ENCODE peak calls at places on chromosomes 3 and 15, in nine cellular contexts. R, A, S, H, Q, J, C, F and M are unnamed samples.

GRCh38 chr3:108096506-108097325 is 5.9 kb upstream of the CD47 start:
- DNase-seq in H (no peak), A (no peak), R (no peak), Q (no peak), C (no peak), F (no peak), J (no peak), S (no peak), M (no peak)

GRCh38 chr3:113254171-113254947 is 43.0 kb downstream of the BOC start:
- DNase-seq in A (no peak), Q (no peak), H (no peak), C (no peak), F (no peak), S (no peak), R (no peak), J (no peak), M (no peak)

GRCh38 chr15:41562784-41563198 is 3.8 kb downstream of the TYRO3 start:
- DNase-seq in S (no peak), Q (no peak), H (no peak), R (no peak), J (no peak), C (no peak), A (peak), F (no peak), M (no peak)

GRCh38 chr3:13040381-13041074 is 32.7 kb downstream of the IQSEC1 start:
- DNase-seq in C (no peak), H (peak), S (no peak), Q (peak), F (no peak), J (no peak), A (no peak), R (peak), M (no peak)

GRCh38 chr15:92383528-92384326 is 10.0 kb upstream of the ST8SIA2 start:
- DNase-seq in H (no peak), F (no peak), A (no peak), Q (no peak), S (no peak), J (no peak), R (peak), C (no peak), M (no peak)

GRCh38 chr3:72344256-72345046 is 503.8 kb downstream of the SHQ1 start:
- DNase-seq in S (no peak), H (no peak), Q (no peak), A (no peak), J (no peak), C (no peak), R (no peak), F (peak), M (no peak)

GRCh38 chr3:86978111-86978528 is 12.8 kb downstream of the VGLL3 start:
- DNase-seq in H (no peak), S (no peak), R (no peak), A (peak), Q (no peak), C (no peak), J (no peak), F (peak), M (no peak)

GRCh38 chr3:132135628-132136333 is 101.0 kb upstream of the CPNE4 start:
- DNase-seq in C (no peak), R (no peak), A (peak), F (no peak), Q (no peak), S (no peak), H (no peak), J (peak), M (no peak)

GRCh38 chr3:13888576-13888975 is 8.7 kb upstream of the WNT7A start:
- DNase-seq in F (no peak), A (no peak), C (no peak), S (no peak), R (no peak), Q (no peak), H (no peak), J (no peak), M (no peak)

GRCh38 chr3:1275495-1275894 is 182.7 kb downstream of the CNTN6 start:
- DNase-seq in Q (no peak), S (no peak), H (no peak), C (no peak), A (no peak), F (no peak), J (no peak), R (peak), M (no peak)

GRCh38 chr3:169541528-169541927 is 122.0 kb downstream of the MECOM start:
- DNase-seq in A (no peak), H (no peak), C (no peak), J (no peak), F (no peak), R (no peak), Q (no peak), S (no peak), M (no peak)

GRCh38 chr3:114709102-114709501 is 415.3 kb downstream of the TIGIT start:
- DNase-seq in C (no peak), A (peak), H (no peak), J (no peak), S (no peak), F (no peak), Q (no peak), R (no peak), M (no peak)

GRCh38 chr3:58463181-58463941 is 28.5 kb upstream of the KCTD6 start:
- DNase-seq in S (peak), A (peak), F (peak), J (peak), Q (peak), H (no peak), C (peak), R (peak), M (peak)

GRCh38 chr15:71049706-71050422 is 65.4 kb upstream of the THSD4 start:
- DNase-seq in F (no peak), Q (no peak), R (no peak), C (no peak), J (no peak), S (no peak), H (no peak), A (peak), M (no peak)

GRCh38 chr15:81108427-81108826 is 25.6 kb upstream of the CFAP161 start:
- DNase-seq in R (peak), F (no peak), Q (no peak), S (no peak), H (no peak), A (no peak), C (no peak), J (no peak), M (no peak)

GRCh38 chr3:128349963-128350599 is 116.6 kb downstream of the DNAJB8 start:
- DNase-seq in H (no peak), S (no peak), C (no peak), Q (peak), F (no peak), R (no peak), J (no peak), A (no peak), M (no peak)

GRCh38 chr3:46504780-46505179 is 7.0 kb downstream of the RTP3 start:
- DNase-seq in F (no peak), S (no peak), C (no peak), R (peak), H (no peak), Q (no peak), J (no peak), A (no peak), M (no peak)

GRCh38 chr3:13504161-13504831 is 24.2 kb downstream of the HDAC11 start:
- DNase-seq in A (peak), S (no peak), H (no peak), C (peak), F (no peak), Q (peak), R (no peak), J (peak), M (no peak)

GRCh38 chr15:52415628-52416027 is 113.1 kb downstream of the MYO5A start:
- DNase-seq in A (no peak), Q (no peak), R (no peak), H (no peak), C (no peak), S (no peak), J (no peak), F (no peak), M (no peak)

GRCh38 chr3:14488286-14489036 is 51.7 kb downstream of the GRIP2 start:
- DNase-seq in S (peak), C (peak), J (peak), A (no peak), Q (no peak), R (no peak), F (no peak), H (no peak), M (no peak)

GRCh38 chr15:95129589-95129988 is 898.2 kb downstream of the MCTP2 start:
- DNase-seq in A (peak), F (no peak), C (no peak), R (no peak), Q (no peak), H (no peak), J (no peak), S (no peak), M (no peak)

GRCh38 chr3:124351430-124352142 is 359.7 kb upstream of the ROPN1 start:
- DNase-seq in Q (no peak), H (no peak), C (no peak), J (no peak), S (no peak), A (peak), R (peak), F (no peak), M (no peak)

GRCh38 chr3:192467230-192468186 is 259.8 kb downstream of the FGF12 start:
- DNase-seq in F (no peak), Q (no peak), J (no peak), A (peak), C (no peak), H (peak), S (no peak), R (peak), M (no peak)

GRCh38 chr3:119817964-119818363 is 36.1 kb downstream of the NR1I2 start:
- DNase-seq in J (no peak), H (no peak), R (no peak), F (no peak), S (no peak), Q (no peak), A (no peak), C (no peak), M (no peak)

GRCh38 chr3:40690696-40691597 is 166.2 kb downstream of the ZNF621 start:
- DNase-seq in F (peak), R (no peak), H (no peak), S (peak), J (peak), A (no peak), C (peak), Q (peak), M (peak)

GRCh38 chr15:76345880-76346665 is 9.5 kb downstream of the ISL2 start:
- DNase-seq in Q (no peak), R (peak), C (peak), J (peak), S (no peak), F (no peak), A (no peak), H (peak), M (no peak)

GRCh38 chr15:77251662-77252061 is 168.2 kb downstream of the PEAK1 start:
- DNase-seq in H (no peak), S (no peak), R (no peak), C (no peak), A (peak), F (no peak), Q (no peak), J (no peak), M (no peak)

GRCh38 chr3:128006061-128006470 is 46.2 kb upstream of the SEC61A1 start:
- DNase-seq in J (no peak), C (no peak), Q (no peak), A (no peak), F (no peak), R (no peak), H (no peak), S (no peak), M (no peak)

DNA sequence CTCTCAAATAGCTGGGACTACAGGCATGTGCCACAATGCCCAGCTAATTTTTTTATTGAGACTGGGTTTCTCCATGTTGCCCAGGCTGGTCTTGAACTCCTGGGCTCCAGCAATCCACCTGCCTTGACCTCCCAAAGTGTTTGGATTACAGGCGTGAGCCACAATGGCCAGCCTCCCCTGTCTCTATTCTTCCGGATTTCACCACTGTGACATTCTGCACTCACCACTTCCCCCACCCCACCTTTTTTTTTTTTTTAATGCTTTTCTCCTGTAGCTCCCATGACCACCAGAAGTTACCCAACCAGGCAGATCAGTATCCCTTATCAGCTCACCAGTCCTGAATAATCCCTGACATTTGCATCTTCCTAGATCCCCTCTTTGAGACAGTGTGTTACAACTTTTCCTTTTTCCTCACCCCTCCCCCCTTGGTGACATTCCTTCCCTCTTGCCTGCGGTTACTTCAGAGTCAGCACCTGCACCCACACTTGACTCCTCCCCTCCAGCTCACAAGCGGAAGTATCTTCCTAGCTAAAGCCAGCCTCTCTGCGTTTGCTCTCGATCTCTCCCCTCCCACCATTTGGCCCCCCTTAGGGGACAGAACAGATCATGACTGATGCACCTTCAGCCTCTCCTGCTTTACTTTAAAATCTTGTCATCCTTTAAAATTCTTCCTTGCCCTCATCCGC is 13.5 kb upstream of the ZNF592 start:
- DNase-seq in R (peak), H (peak), F (no peak), C (peak), A (peak), J (peak), Q (no peak), S (peak), M (peak)
- H3K4me3 ChIP-seq in R (peak), H (peak), F (peak), C (peak), A (no peak), J (no peak), Q (no peak), S (peak), M (peak)

DNA sequence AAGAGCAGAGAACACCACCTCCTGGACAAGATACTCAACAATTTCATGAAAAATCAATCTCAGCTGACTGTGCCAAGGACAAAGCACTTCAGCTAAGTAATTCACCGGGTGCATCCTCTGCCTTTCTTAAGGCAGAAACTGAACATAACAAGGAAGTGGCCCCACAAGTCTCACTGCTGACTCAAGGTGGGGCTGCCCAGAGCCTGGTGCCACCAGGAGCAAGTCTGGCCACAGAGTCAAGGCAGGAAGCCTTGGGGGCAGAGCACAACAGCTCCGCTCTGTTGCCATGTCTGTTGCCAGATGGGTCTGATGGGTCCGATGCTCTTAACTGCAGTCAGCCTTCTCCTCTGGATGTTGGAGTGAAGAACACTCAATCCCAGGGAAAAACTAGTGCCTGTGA is 200.5 kb downstream of the AKAP13 start:
- DNase-seq in J (peak), A (no peak), S (no peak), C (peak), F (no peak), R (peak), H (peak), Q (no peak), M (no peak)
- H3K4me3 ChIP-seq in J (no peak), A (no peak), S (peak), C (peak), F (peak), R (no peak), H (no peak), Q (peak), M (peak)

DNA sequence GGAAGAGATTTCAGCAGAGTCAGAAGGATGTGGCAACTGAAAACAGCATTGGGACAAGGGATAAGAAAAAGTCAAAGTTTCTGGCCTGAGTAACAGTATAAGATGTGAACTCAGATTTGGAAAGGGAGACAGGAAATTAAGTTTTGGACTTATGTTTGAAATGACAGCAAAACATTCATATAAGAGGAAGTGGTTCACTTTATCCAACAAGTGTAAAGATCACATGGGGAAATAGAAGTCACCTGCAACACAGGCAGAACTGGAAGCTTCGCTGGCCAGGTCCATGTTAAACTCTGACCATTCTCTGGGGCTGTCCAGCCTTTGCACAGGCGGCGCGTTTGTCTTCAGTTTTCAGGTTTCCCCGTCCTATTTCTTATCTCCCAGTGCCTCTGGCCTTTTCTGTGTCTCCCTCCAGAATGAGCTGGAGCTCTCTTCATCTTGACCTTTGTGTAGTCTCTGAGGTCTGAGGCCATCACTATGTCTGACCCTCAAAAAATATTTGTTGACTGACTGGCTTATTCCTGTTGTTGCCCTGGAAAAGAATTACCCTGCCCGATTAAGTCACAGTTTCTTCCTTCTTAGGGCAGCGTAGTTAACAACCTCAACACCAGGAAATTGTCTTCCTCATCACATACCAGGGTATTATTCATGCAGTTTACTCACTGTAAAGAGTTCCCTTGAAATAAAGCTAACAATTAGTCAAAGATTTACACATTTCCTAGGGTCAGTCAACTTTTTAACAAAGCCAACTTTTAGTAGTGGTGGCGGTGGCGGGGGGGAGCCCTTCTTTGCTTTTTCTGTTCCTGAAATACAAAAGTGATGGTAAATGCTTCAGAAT is 1.0 kb upstream of the RASA2 start:
- DNase-seq in C (no peak), A (peak), H (no peak), R (no peak), F (no peak), J (peak), S (no peak), Q (no peak), M (no peak)
- H3K4me3 ChIP-seq in C (peak), A (no peak), H (no peak), R (no peak), F (peak), J (no peak), S (peak), Q (no peak), M (peak)

DNA sequence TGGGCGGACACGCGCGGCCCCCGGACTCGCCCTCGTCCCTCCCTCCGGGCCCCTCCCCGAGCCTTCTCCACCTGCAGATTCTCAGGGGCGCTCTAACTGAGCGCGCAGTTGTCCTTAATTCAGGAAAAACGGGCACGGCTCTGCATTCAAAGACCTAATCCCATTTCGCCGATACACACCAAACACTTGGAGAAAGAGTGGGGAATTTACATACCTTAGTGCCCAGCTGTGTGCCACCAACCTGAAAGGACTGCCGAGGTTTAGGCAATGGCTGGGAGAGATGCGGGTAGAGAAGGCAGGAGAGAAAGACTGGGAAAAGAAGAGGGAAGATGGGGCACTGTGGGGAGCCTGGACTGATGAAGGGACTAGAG is 21.8 kb downstream of the IGDCC3 start:
- DNase-seq in J (no peak), F (no peak), H (no peak), C (no peak), Q (peak), S (no peak), R (no peak), A (no peak), M (no peak)
- H3K4me3 ChIP-seq in J (peak), F (peak), H (no peak), C (peak), Q (no peak), S (peak), R (no peak), A (no peak), M (peak)

GRCh38 chr3:29141197-29141911 is 139.5 kb upstream of the RBMS3 start:
- DNase-seq in R (no peak), Q (no peak), H (no peak), F (no peak), C (no peak), J (no peak), S (no peak), A (peak), M (no peak)
- H3K4me3 ChIP-seq in R (no peak), Q (no peak), H (no peak), F (no peak), C (no peak), J (no peak), S (no peak), A (peak), M (no peak)

DNA sequence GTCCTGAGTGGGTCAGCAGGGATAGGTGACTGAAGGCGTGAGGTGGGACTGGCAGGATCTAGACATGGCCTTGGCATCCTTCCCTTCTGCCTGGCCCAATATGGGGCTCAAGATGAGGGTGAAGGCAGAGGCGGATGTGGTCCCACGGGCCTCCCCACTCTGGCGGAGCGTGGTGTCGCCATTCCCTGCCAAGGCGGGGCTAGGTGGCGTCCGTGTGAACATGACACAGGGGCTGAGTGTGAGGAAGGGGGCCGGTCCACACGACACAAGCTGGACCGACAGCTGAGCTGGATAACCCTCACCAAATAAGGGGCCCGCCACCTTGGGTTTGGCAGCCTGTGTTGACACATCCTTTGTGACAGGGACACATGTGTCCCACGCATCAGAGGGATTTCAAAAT is 43.1 kb downstream of the ZNF710 start:
- DNase-seq in S (no peak), J (no peak), R (no peak), F (no peak), Q (peak), C (no peak), A (no peak), H (no peak), M (no peak)
- H3K4me3 ChIP-seq in S (no peak), J (no peak), R (no peak), F (no peak), Q (no peak), C (no peak), A (no peak), H (no peak), M (no peak)